ENCODE peak calls at places on chromosomes 6 and 20, in four cellular contexts. L is effector memory CD4-positive, alpha-beta T cell; H is tibial artery; B is choroid plexus epithelial cell. Z is an unnamed sample.

GRCh38 chr20:56285496-56285895 is 37.0 kb downstream of the MC3R start:
- DNase-seq in H (no peak), B (no peak), L (no peak), Z (no peak)

GRCh38 chr6:50353603-50354002 is 303.9 kb upstream of the DEFB112 start:
- DNase-seq in H (no peak), B (no peak), L (no peak), Z (no peak)

GRCh38 chr6:149942461-149942829 is 631 bp downstream of the ULBP2 start:
- DNase-seq in H (no peak), L (no peak), B (no peak), Z (no peak)

GRCh38 chr20:40286991-40287531 is 402.0 kb downstream of the MAFB start:
- DNase-seq in B (peak; percentile 36), H (peak; percentile 83), L (no peak), Z (no peak)

GRCh38 chr6:93294879-93295278 is 124.5 kb downstream of the EPHA7 start:
- DNase-seq in B (no peak), H (no peak), L (no peak), Z (no peak)

GRCh38 chr6:71621918-71622519 is 264.3 kb upstream of the RIMS1 start:
- DNase-seq in L (no peak), H (no peak), B (peak; percentile 31), Z (no peak)

GRCh38 chr6:22147983-22148797 is 148.6 kb downstream of the PRL start:
- DNase-seq in B (peak; percentile 90), L (no peak), H (no peak), Z (peak; percentile 85)

GRCh38 chr6:1313755-1314503 is 2.0 kb downstream of the FOXQ1 start:
- DNase-seq in L (no peak), B (no peak), H (no peak), Z (no peak)

GRCh38 chr20:37310951-37311350 is 21.5 kb downstream of the MANBAL start:
- DNase-seq in L (no peak), H (no peak), B (no peak), Z (no peak)

GRCh38 chr20:59850018-59850641 is 83.3 kb downstream of the SYCP2 start:
- DNase-seq in B (peak; percentile 69), L (no peak), H (no peak), Z (no peak)

GRCh38 chr6:93721386-93722048 is 302.2 kb upstream of the EPHA7 start:
- DNase-seq in B (peak; percentile 87), H (no peak), L (no peak), Z (no peak)

GRCh38 chr6:21915707-21916399 is 322.3 kb downstream of the SOX4 start:
- DNase-seq in H (no peak), B (peak; percentile 26), L (no peak), Z (no peak)

GRCh38 chr6:163415620-163416379 is 1.3 kb downstream of the QKI start:
- DNase-seq in B (peak; percentile 68), H (peak; percentile 47), L (no peak), Z (no peak)

GRCh38 chr6:47247227-47247797 is 62.4 kb downstream of the TNFRSF21 start:
- DNase-seq in H (peak; percentile 36), B (peak; percentile 47), L (no peak), Z (no peak)

GRCh38 chr6:145087034-145087433 is 648.3 kb downstream of the EPM2A start:
- DNase-seq in H (no peak), L (no peak), B (peak; percentile 61), Z (no peak)

GRCh38 chr20:49785851-49786174 is 26.8 kb upstream of the SLC9A8 start:
- DNase-seq in B (no peak), L (no peak), H (no peak), Z (no peak)

GRCh38 chr6:22717906-22718305 is 148.5 kb downstream of the HDGFL1 start:
- DNase-seq in H (no peak), B (no peak), L (no peak), Z (no peak)

GRCh38 chr6:150256618-150257272 is 112.1 kb upstream of the IYD start:
- DNase-seq in H (no peak), B (peak; percentile 86), L (no peak), Z (no peak)

GRCh38 chr6:139423970-139424667 is 49.7 kb upstream of the CITED2 start:
- DNase-seq in H (no peak), L (no peak), B (no peak), Z (no peak)

GRCh38 chr6:155493026-155493693 is 37.5 kb upstream of the NOX3 start:
- DNase-seq in H (no peak), B (no peak), L (no peak), Z (no peak)

GRCh38 chr6:155412335-155412734 is 43.3 kb downstream of the NOX3 start:
- DNase-seq in H (no peak), L (no peak), B (peak; percentile 49), Z (no peak)

GRCh38 chr20:33679758-33680485 is 5.7 kb upstream of the NECAB3 start:
- DNase-seq in H (peak; percentile 16), L (peak; percentile 17), B (no peak), Z (no peak)

GRCh38 chr6:106431972-106432371 is 71.5 kb downstream of the CRYBG1 start:
- DNase-seq in B (no peak), L (no peak), H (no peak), Z (no peak)

GRCh38 chr20:60389441-60389840 is 431.2 kb downstream of the CDH26 start:
- DNase-seq in B (no peak), H (no peak), L (no peak), Z (no peak)

GRCh38 chr6:13574149-13574570 is 241 bp upstream of the SIRT5 start:
- DNase-seq in H (peak; percentile 91), B (peak; percentile 92), L (peak; percentile 87), Z (peak; percentile 77)

GRCh38 chr6:157314705-157315321 is 8.5 kb downstream of the TMEM242 start:
- DNase-seq in H (no peak), B (peak; percentile 91), L (no peak), Z (peak; percentile 64)

GRCh38 chr6:26125015-26125690 is 37.9 kb downstream of the HFE start:
- DNase-seq in H (no peak), L (peak; percentile 1), B (peak; percentile 20), Z (no peak)

GRCh38 chr20:41574802-41575389 is 43.3 kb downstream of the CHD6 start:
- DNase-seq in L (no peak), H (no peak), B (no peak), Z (no peak)

GRCh38 chr6:163261361-163261760 is 153.2 kb upstream of the QKI start:
- DNase-seq in H (no peak), L (no peak), B (no peak), Z (no peak)

GRCh38 chr20:57391439-57392129 is 388 bp downstream of the RBM38 start:
- DNase-seq in H (no peak), B (peak; percentile 12), L (no peak), Z (no peak)

GRCh38 chr6:43355862-43356590 is 13.4 kb downstream of the ZNF318 start:
- DNase-seq in L (no peak), B (peak; percentile 48), H (no peak), Z (no peak)

GRCh38 chr6:28965706-28966105 is 39.4 kb downstream of the ZNF311 start:
- DNase-seq in L (no peak), B (no peak), H (no peak), Z (no peak)

GRCh38 chr6:99422912-99423311 is 2.2 kb downstream of the PNISR start:
- DNase-seq in B (no peak), L (no peak), H (no peak), Z (no peak)
- H3K4me3 ChIP-seq in B (no peak overlapping the region), L (no peak overlapping the region), H (no peak overlapping the region), Z (no peak overlapping the region)

GRCh38 chr20:51494241-51495110 is 48.0 kb downstream of the NFATC2 start:
- DNase-seq in L (peak; percentile 29), H (no peak), B (no peak), Z (no peak)

GRCh38 chr20:51498765-51499540 is 43.6 kb downstream of the NFATC2 start:
- DNase-seq in B (no peak), H (no peak), L (no peak), Z (no peak)

GRCh38 chr20:51495921-51496545 is 46.5 kb downstream of the NFATC2 start:
- DNase-seq in H (no peak), L (no peak), B (no peak), Z (no peak)

GRCh38 chr20:51497542-51498467 is 44.7 kb downstream of the NFATC2 start:
- DNase-seq in L (peak; percentile 62), H (peak; percentile 47), B (no peak), Z (no peak)

DNA sequence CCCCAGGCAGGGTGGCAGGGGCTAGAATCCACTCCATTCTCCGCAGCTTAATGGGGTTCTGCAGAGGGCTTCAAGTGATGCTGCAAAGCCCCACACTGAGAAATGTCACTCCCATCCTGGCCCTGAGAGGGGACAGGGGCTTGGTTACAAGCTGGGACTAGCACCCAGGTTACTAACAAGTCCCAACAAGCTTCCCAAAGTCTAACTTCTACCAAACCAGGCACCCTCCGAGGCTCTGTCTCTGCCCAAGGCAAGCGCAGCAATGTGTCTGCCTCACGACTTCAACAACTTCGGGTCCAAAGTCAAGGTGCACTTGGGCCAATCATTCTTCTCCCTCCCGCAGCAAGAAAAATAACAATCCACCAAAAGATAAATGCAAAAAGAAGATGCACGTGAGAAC is 45.6 kb downstream of the NFATC2 start:
- DNase-seq in H (no peak), B (no peak), L (no peak), Z (no peak)
- H3K4me3 ChIP-seq in H (no peak overlapping the region), B (no peak overlapping the region), L (peak overlapping the region; percentile 20), Z (no peak overlapping the region)

GRCh38 chr20:62011938-62012534 is 53.6 kb downstream of the TAF4 start:
- DNase-seq in B (no peak), L (no peak), H (no peak), Z (no peak)

GRCh38 chr20:62014488-62014775 is 51.2 kb downstream of the TAF4 start:
- DNase-seq in H (no peak), B (no peak), L (no peak), Z (no peak)

GRCh38 chr20:62015445-62016288 is 50.0 kb downstream of the TAF4 start:
- DNase-seq in B (no peak), H (no peak), L (no peak), Z (no peak)

GRCh38 chr20:62012631-62013030 is 53.0 kb downstream of the TAF4 start:
- DNase-seq in L (no peak), H (no peak), B (no peak), Z (no peak)

GRCh38 chr20:62014889-62015375 is 50.7 kb downstream of the TAF4 start:
- DNase-seq in B (no peak), L (no peak), H (no peak), Z (no peak)
- H3K4me3 ChIP-seq in B (no peak overlapping the region), L (no peak overlapping the region), H (no peak overlapping the region), Z (no peak overlapping the region)

GRCh38 chr6:31441368-31442267 is 38.2 kb downstream of the MICA start:
- DNase-seq in L (peak; percentile 59), H (peak; percentile 86), B (peak; percentile 63), Z (peak; percentile 27)
- H3K4me3 ChIP-seq in L (no peak overlapping the region), H (peak overlapping the region; percentile 41), B (peak overlapping the region; percentile 43), Z (peak overlapping the region; percentile 29)

DNA sequence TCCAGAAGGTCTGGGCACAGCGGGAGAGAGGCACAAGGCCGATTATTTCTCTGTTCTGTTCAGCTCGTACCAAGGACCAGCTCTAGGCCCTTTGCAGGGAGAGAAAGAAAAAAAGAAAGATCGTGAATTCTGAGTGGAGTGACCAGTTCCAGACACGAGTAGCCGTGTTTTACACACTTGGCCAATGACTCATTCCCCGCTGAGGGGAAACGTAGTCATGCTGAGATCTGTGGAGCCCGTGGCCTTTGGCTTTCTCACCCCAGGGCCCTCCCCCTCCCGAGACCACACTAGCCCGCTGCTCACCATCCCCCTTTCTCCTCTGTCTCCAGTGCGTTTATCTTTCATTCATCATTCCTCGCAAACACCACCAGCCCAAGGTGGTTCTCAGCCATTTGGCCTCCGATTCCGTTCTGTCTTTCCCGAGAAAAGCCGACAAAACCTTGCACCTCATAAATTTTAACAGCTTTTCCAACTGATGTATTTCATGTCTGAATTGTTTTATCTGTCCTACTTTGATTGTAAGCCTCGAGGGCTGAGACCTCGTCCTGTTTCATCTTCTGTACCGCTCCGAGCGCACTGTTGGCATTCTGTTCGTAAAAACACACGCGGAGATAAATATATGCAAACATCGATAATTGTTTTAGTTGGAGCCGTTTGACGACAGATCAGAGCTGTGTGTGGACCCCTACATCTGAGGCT is 336.4 kb downstream of the CDH4 start:
- DNase-seq in H (no peak), B (peak; percentile 79), L (no peak), Z (peak; percentile 10)
- H3K4me3 ChIP-seq in H (no peak overlapping the region), B (peak overlapping the region; percentile 14), L (no peak overlapping the region), Z (peak overlapping the region; percentile 33)